ENCODE peak calls at places on chromosomes 6 and 20, in ten cellular contexts. E is thyroid gland; U is GM18507; I is activated naive CD4-positive, alpha-beta T cell; G is activated effector memory CD4-positive, alpha-beta T cell treated with Interleukin-2 at 50 U/mL for 16 hours; M is right cardiac atrium; N is GM04503; O is HAP-1; Q is neural crest cell; A is erythroblast. C is an unnamed sample.

GRCh38 chr20:50625986-50626677 is 65.2 kb downstream of the RIPOR3 start:
- DNase-seq in E (peak; percentile 30), U (no peak), I (no peak), G (no peak), M (peak; percentile 75), N (no peak), O (peak; percentile 79), Q (no peak), A (peak; percentile 26), C (peak; percentile 48)

GRCh38 chr6:30061766-30062458 is 847 bp downstream of the POLR1H start:
- DNase-seq in E (peak; percentile 5), U (no peak), I (no peak), G (peak; percentile 39), M (no peak), N (no peak), O (peak; percentile 29), Q (no peak), A (peak; percentile 65), C (peak; percentile 50)

GRCh38 chr20:58184984-58185383 is 43.5 kb downstream of the ANKRD60 start:
- DNase-seq in E (no peak), U (no peak), I (no peak), G (no peak), M (no peak), N (no peak), O (no peak), Q (no peak), A (no peak), C (peak; percentile 85)

GRCh38 chr6:149234051-149234962 is 83.2 kb upstream of the TAB2 start:
- DNase-seq in E (no peak), U (no peak), I (no peak), G (peak; percentile 26), M (no peak), N (no peak), O (no peak), Q (no peak), A (no peak), C (no peak)

GRCh38 chr20:24100370-24101011 is 111.9 kb upstream of the GGTLC1 start:
- DNase-seq in E (peak; percentile 72), U (no peak), I (peak; percentile 7), G (peak; percentile 38), M (peak; percentile 50), N (no peak), O (peak; percentile 58), Q (peak; percentile 35), A (peak; percentile 30), C (no peak)

GRCh38 chr6:134031696-134032255 is 20.6 kb downstream of the SLC2A12 start:
- DNase-seq in E (no peak), U (no peak), I (no peak), G (no peak), M (no peak), N (no peak), O (no peak), Q (no peak), A (no peak), C (no peak)

GRCh38 chr6:71886184-71887005 is at the start of gene RIMS1:
- DNase-seq in E (no peak), U (no peak), I (no peak), G (no peak), M (peak; percentile 28), N (no peak), O (peak; percentile 69), Q (peak; percentile 64), A (no peak), C (peak; percentile 38)

GRCh38 chr20:38303908-38304379 is at the start of gene BPI:
- DNase-seq in E (no peak), U (no peak), I (no peak), G (no peak), M (peak; percentile 72), N (no peak), O (no peak), Q (no peak), A (no peak), C (no peak)

GRCh38 chr6:98827295-98828159 is 6.8 kb upstream of the POU3F2 start:
- DNase-seq in E (no peak), U (no peak), I (no peak), G (no peak), M (no peak), N (no peak), O (peak; percentile 84), Q (peak; percentile 65), A (no peak), C (peak; percentile 3)

GRCh38 chr20:61954276-61955021 is 111.2 kb downstream of the TAF4 start:
- DNase-seq in E (no peak), U (no peak), I (no peak), G (no peak), M (no peak), N (no peak), O (peak; percentile 6), Q (no peak), A (no peak), C (no peak)

GRCh38 chr20:11302436-11302835 is 615.3 kb upstream of the BTBD3 start:
- DNase-seq in E (no peak), U (no peak), I (no peak), G (no peak), M (no peak), N (peak; percentile 31), O (no peak), Q (no peak), A (no peak), C (peak; percentile 5)

GRCh38 chr6:158795516-158795915 is 23.7 kb downstream of the EZR start:
- DNase-seq in E (no peak), U (no peak), I (no peak), G (no peak), M (no peak), N (no peak), O (no peak), Q (no peak), A (no peak), C (no peak)

GRCh38 chr6:10565913-10566312 is 44.8 kb downstream of the GCNT2 start:
- DNase-seq in E (no peak), U (no peak), I (no peak), G (no peak), M (no peak), N (no peak), O (no peak), Q (no peak), A (no peak), C (no peak)

C was measured in LHCN-M2.